ENCODE peak calls at places on chromosome 1, in six cellular contexts. N is endothelial cell, Z is nucleus accumbens, D is T-helper 2 cell, R is T follicular helper cell, I is SHP77. X is an unnamed sample.

GRCh38 chr1:69401894-69402293 is 165.8 kb upstream of the LRRC7 start:
- DNase-seq in N (no peak), Z (no peak), D (no peak), R (no peak), I (no peak), X (no peak)

GRCh38 chr1:58727363-58727762 is 27.5 kb upstream of the MYSM1 start:
- DNase-seq in N (no peak), Z (no peak), D (no peak), R (no peak), I (no peak), X (no peak)

GRCh38 chr1:89697397-89697796 is 64.5 kb downstream of the LRRC8C start:
- DNase-seq in N (no peak), Z (no peak), D (no peak), R (no peak), I (no peak), X (no peak)

GRCh38 chr1:154698320-154699096 is 90.5 kb upstream of the ADAR start:
- DNase-seq in N (no peak), Z (no peak), D (no peak), R (no peak), I (no peak), X (peak)

GRCh38 chr1:205504311-205505075 is at the start of gene CDK18:
- DNase-seq in N (peak), Z (peak), D (peak), R (no peak), I (peak), X (peak)

GRCh38 chr1:208137144-208137682 is 107.0 kb downstream of the PLXNA2 start:
- DNase-seq in N (no peak), Z (no peak), D (no peak), R (no peak), I (no peak), X (no peak)

GRCh38 chr1:183769956-183770815 is 34.7 kb upstream of the RGL1 start:
- DNase-seq in N (no peak), Z (no peak), D (no peak), R (no peak), I (no peak), X (peak)

GRCh38 chr1:86748622-86749373 is 44.4 kb downstream of the SH3GLB1 start:
- DNase-seq in N (no peak), Z (no peak), D (no peak), R (no peak), I (no peak), X (no peak)

GRCh38 chr1:70509996-70510876 is 99.2 kb downstream of the CTH start:
- DNase-seq in N (no peak), Z (no peak), D (no peak), R (no peak), I (peak), X (peak)

GRCh38 chr1:116987256-116987555 is 14.4 kb upstream of the CD101 start:
- DNase-seq in N (no peak), Z (no peak), D (peak), R (peak), I (no peak), X (no peak)

GRCh38 chr1:19644761-19645543 is 841 bp downstream of the NBL1 start:
- DNase-seq in N (peak), Z (no peak), D (no peak), R (no peak), I (no peak), X (peak)

GRCh38 chr1:27496604-27497155 is 6.7 kb upstream of the WASF2 start:
- DNase-seq in N (peak), Z (no peak), D (no peak), R (no peak), I (no peak), X (no peak)

GRCh38 chr1:38026592-38027200 is 14.2 kb downstream of the UTP11 start:
- DNase-seq in N (peak), Z (no peak), D (no peak), R (no peak), I (peak), X (peak)

GRCh38 chr1:224357626-224358124 is 996 bp downstream of the CNIH4 start:
- DNase-seq in N (no peak), Z (no peak), D (no peak), R (no peak), I (no peak), X (no peak)

GRCh38 chr1:67838180-67838912 is 5.1 kb upstream of the GNG12 start:
- DNase-seq in N (no peak), Z (no peak), D (no peak), R (no peak), I (no peak), X (no peak)

GRCh38 chr1:2312589-2313301 is 78.6 kb downstream of the MORN1 start:
- DNase-seq in N (no peak), Z (no peak), D (no peak), R (no peak), I (peak), X (no peak)

GRCh38 chr1:217907504-217907903 is 276.4 kb downstream of the SPATA17 start:
- DNase-seq in N (no peak), Z (no peak), D (no peak), R (no peak), I (no peak), X (no peak)

X was measured in GM12865.